ENCODE peak calls at places on chromosomes 5 and 9, in five cellular contexts. One of them, this sample, is unnamed.

GRCh38 chr9:96618209-96619108 is 1.2 kb downstream of the CDC14B start:
- DNase-seq in progenitor cell of endocrine pancreas: peak; percentile 21
- DNase-seq in substantia nigra: no peak
- DNase-seq in cardiac fibroblast: peak; percentile 42
- DNase-seq in T-helper 1 cell: no peak
- DNase-seq in this sample: no peak

GRCh38 chr9:127013597-127013996 is 99.0 kb downstream of the RALGPS1 start:
- DNase-seq in progenitor cell of endocrine pancreas: no peak
- DNase-seq in substantia nigra: no peak
- DNase-seq in cardiac fibroblast: no peak
- DNase-seq in T-helper 1 cell: no peak
- DNase-seq in this sample: no peak

GRCh38 chr5:57524661-57525060 is 42.0 kb upstream of the ACTBL2 start:
- DNase-seq in progenitor cell of endocrine pancreas: no peak
- DNase-seq in substantia nigra: no peak
- DNase-seq in cardiac fibroblast: no peak
- DNase-seq in T-helper 1 cell: no peak
- DNase-seq in this sample: no peak

GRCh38 chr9:16119861-16120641 is 567.2 kb downstream of the CCDC171 start:
- DNase-seq in progenitor cell of endocrine pancreas: no peak
- DNase-seq in substantia nigra: no peak
- DNase-seq in cardiac fibroblast: peak; percentile 51
- DNase-seq in T-helper 1 cell: no peak
- DNase-seq in this sample: no peak

GRCh38 chr5:98060148-98060547 is 713.3 kb upstream of the RGMB start:
- DNase-seq in progenitor cell of endocrine pancreas: no peak
- DNase-seq in substantia nigra: no peak
- DNase-seq in cardiac fibroblast: no peak
- DNase-seq in T-helper 1 cell: no peak
- DNase-seq in this sample: no peak

GRCh38 chr5:158436271-158437065 is 577.5 kb upstream of the CLINT1 start:
- DNase-seq in progenitor cell of endocrine pancreas: no peak
- DNase-seq in substantia nigra: no peak
- DNase-seq in cardiac fibroblast: no peak
- DNase-seq in T-helper 1 cell: no peak
- DNase-seq in this sample: no peak

GRCh38 chr5:78537821-78538220 is 110.8 kb downstream of the LHFPL2 start:
- DNase-seq in progenitor cell of endocrine pancreas: no peak
- DNase-seq in substantia nigra: peak; percentile 21
- DNase-seq in cardiac fibroblast: peak; percentile 80
- DNase-seq in T-helper 1 cell: no peak
- DNase-seq in this sample: no peak

GRCh38 chr5:154783774-154784460 is 28.7 kb downstream of the LARP1 start:
- DNase-seq in progenitor cell of endocrine pancreas: no peak
- DNase-seq in substantia nigra: no peak
- DNase-seq in cardiac fibroblast: peak; percentile 48
- DNase-seq in T-helper 1 cell: no peak
- DNase-seq in this sample: no peak

GRCh38 chr9:93826209-93826608 is 128.9 kb downstream of the BARX1 start:
- DNase-seq in progenitor cell of endocrine pancreas: peak; percentile 34
- DNase-seq in substantia nigra: no peak
- DNase-seq in cardiac fibroblast: no peak
- DNase-seq in T-helper 1 cell: no peak
- DNase-seq in this sample: no peak

GRCh38 chr9:16268037-16269010 is 602.1 kb downstream of the BNC2 start:
- DNase-seq in progenitor cell of endocrine pancreas: no peak
- DNase-seq in substantia nigra: no peak
- DNase-seq in cardiac fibroblast: peak; percentile 36
- DNase-seq in T-helper 1 cell: no peak
- DNase-seq in this sample: no peak

GRCh38 chr5:169300468-169301385 is at the start of gene SLIT3:
- DNase-seq in progenitor cell of endocrine pancreas: peak; percentile 60
- DNase-seq in substantia nigra: no peak
- DNase-seq in cardiac fibroblast: peak; percentile 91
- DNase-seq in T-helper 1 cell: no peak
- DNase-seq in this sample: peak; percentile 82

GRCh38 chr9:91946196-91946595 is 3.8 kb downstream of the ROR2 start:
- DNase-seq in progenitor cell of endocrine pancreas: no peak
- DNase-seq in substantia nigra: no peak
- DNase-seq in cardiac fibroblast: no peak
- DNase-seq in T-helper 1 cell: no peak
- DNase-seq in this sample: no peak

GRCh38 chr9:112072721-112073553 is 102.2 kb downstream of the SUSD1 start:
- DNase-seq in progenitor cell of endocrine pancreas: no peak
- DNase-seq in substantia nigra: no peak
- DNase-seq in cardiac fibroblast: peak; percentile 94
- DNase-seq in T-helper 1 cell: no peak
- DNase-seq in this sample: no peak

GRCh38 chr5:126965061-126965475 is 65.3 kb downstream of the MARCHF3 start:
- DNase-seq in progenitor cell of endocrine pancreas: no peak
- DNase-seq in substantia nigra: no peak
- DNase-seq in cardiac fibroblast: peak; percentile 90
- DNase-seq in T-helper 1 cell: no peak
- DNase-seq in this sample: no peak

GRCh38 chr9:6014668-6015270 is 655 bp downstream of the RANBP6 start:
- DNase-seq in progenitor cell of endocrine pancreas: no peak
- DNase-seq in substantia nigra: no peak
- DNase-seq in cardiac fibroblast: peak; percentile 45
- DNase-seq in T-helper 1 cell: no peak
- DNase-seq in this sample: no peak

GRCh38 chr5:153404747-153405146 is 85.7 kb upstream of the GRIA1 start:
- DNase-seq in progenitor cell of endocrine pancreas: no peak
- DNase-seq in substantia nigra: no peak
- DNase-seq in cardiac fibroblast: no peak
- DNase-seq in T-helper 1 cell: no peak
- DNase-seq in this sample: peak; percentile 12

GRCh38 chr9:8821910-8822666 is 1022.5 kb upstream of the DMAC1 start:
- DNase-seq in progenitor cell of endocrine pancreas: no peak
- DNase-seq in substantia nigra: no peak
- DNase-seq in cardiac fibroblast: no peak
- DNase-seq in T-helper 1 cell: no peak
- DNase-seq in this sample: no peak

GRCh38 chr9:94554439-94555331 is at the start of gene PCAT7:
- DNase-seq in progenitor cell of endocrine pancreas: peak; percentile 62
- DNase-seq in substantia nigra: no peak
- DNase-seq in cardiac fibroblast: peak; percentile 59
- DNase-seq in T-helper 1 cell: no peak
- DNase-seq in this sample: peak; percentile 81

GRCh38 chr5:135095052-135095715 is 61.2 kb upstream of the PITX1 start:
- DNase-seq in progenitor cell of endocrine pancreas: no peak
- DNase-seq in substantia nigra: no peak
- DNase-seq in cardiac fibroblast: no peak
- DNase-seq in T-helper 1 cell: no peak
- DNase-seq in this sample: no peak

GRCh38 chr5:124764992-124765611 is 18.7 kb upstream of the ZNF608 start:
- DNase-seq in progenitor cell of endocrine pancreas: no peak
- DNase-seq in substantia nigra: no peak
- DNase-seq in cardiac fibroblast: no peak
- DNase-seq in T-helper 1 cell: no peak
- DNase-seq in this sample: no peak

GRCh38 chr5:132491368-132492364 is 1.1 kb upstream of the IRF1 start:
- DNase-seq in progenitor cell of endocrine pancreas: no peak
- DNase-seq in substantia nigra: no peak
- DNase-seq in cardiac fibroblast: no peak
- DNase-seq in T-helper 1 cell: no peak
- DNase-seq in this sample: no peak

GRCh38 chr5:134590992-134591659 is 41.5 kb downstream of the SAR1B start:
- DNase-seq in progenitor cell of endocrine pancreas: no peak
- DNase-seq in substantia nigra: no peak
- DNase-seq in cardiac fibroblast: no peak
- DNase-seq in T-helper 1 cell: no peak
- DNase-seq in this sample: no peak

GRCh38 chr5:133889271-133889905 is 79.0 kb downstream of the C5orf15 start:
- DNase-seq in progenitor cell of endocrine pancreas: no peak
- DNase-seq in substantia nigra: no peak
- DNase-seq in cardiac fibroblast: no peak
- DNase-seq in T-helper 1 cell: no peak
- DNase-seq in this sample: no peak

GRCh38 chr9:82781965-82782392 is 281.0 kb downstream of the RASEF start:
- DNase-seq in progenitor cell of endocrine pancreas: no peak
- DNase-seq in substantia nigra: no peak
- DNase-seq in cardiac fibroblast: no peak
- DNase-seq in T-helper 1 cell: no peak
- DNase-seq in this sample: no peak

GRCh38 chr5:139164020-139164419 is 34.1 kb downstream of the SIL1 start:
- DNase-seq in progenitor cell of endocrine pancreas: no peak
- DNase-seq in substantia nigra: no peak
- DNase-seq in cardiac fibroblast: peak; percentile 51
- DNase-seq in T-helper 1 cell: no peak
- DNase-seq in this sample: no peak

This sample was measured in neuronal stem cell.